ENCODE peak calls at places on chromosome 6, in seven cellular contexts. One of them, this sample, is unnamed.

GRCh38 chr6:170403451-170403850 is 96.9 kb downstream of the FAM120B start:
- DNase-seq in effector memory CD4-positive, alpha-beta T cell: no peak
- DNase-seq in GM12865: no peak
- DNase-seq in HFFc6: no peak
- DNase-seq in activated T-cell treated with anti-CD3 and anti-CD28 coated beads for 1 hour: no peak
- DNase-seq in iris pigment epithelial cell: peak; percentile 66
- DNase-seq in nucleus accumbens: no peak
- DNase-seq in this sample: no peak

GRCh38 chr6:4895971-4896370 is 107.9 kb downstream of the RPP40 start:
- DNase-seq in iris pigment epithelial cell: no peak
- DNase-seq in effector memory CD4-positive, alpha-beta T cell: no peak
- DNase-seq in activated T-cell treated with anti-CD3 and anti-CD28 coated beads for 1 hour: no peak
- DNase-seq in HFFc6: no peak
- DNase-seq in nucleus accumbens: no peak
- DNase-seq in GM12865: no peak
- DNase-seq in this sample: no peak

GRCh38 chr6:45566882-45567281 is 189.1 kb upstream of the SUPT3H start:
- DNase-seq in activated T-cell treated with anti-CD3 and anti-CD28 coated beads for 1 hour: no peak
- DNase-seq in GM12865: no peak
- DNase-seq in HFFc6: no peak
- DNase-seq in nucleus accumbens: no peak
- DNase-seq in effector memory CD4-positive, alpha-beta T cell: no peak
- DNase-seq in iris pigment epithelial cell: peak; percentile 50
- DNase-seq in this sample: no peak

GRCh38 chr6:166540631-166541331 is 45.7 kb downstream of the RAMACL start:
- DNase-seq in nucleus accumbens: no peak
- DNase-seq in HFFc6: no peak
- DNase-seq in iris pigment epithelial cell: no peak
- DNase-seq in effector memory CD4-positive, alpha-beta T cell: peak; percentile 51
- DNase-seq in activated T-cell treated with anti-CD3 and anti-CD28 coated beads for 1 hour: peak; percentile 42
- DNase-seq in GM12865: peak; percentile 72
- DNase-seq in this sample: no peak

GRCh38 chr6:78511019-78511418 is 356.3 kb upstream of the IRAK1BP1 start:
- DNase-seq in effector memory CD4-positive, alpha-beta T cell: no peak
- DNase-seq in nucleus accumbens: no peak
- DNase-seq in activated T-cell treated with anti-CD3 and anti-CD28 coated beads for 1 hour: no peak
- DNase-seq in iris pigment epithelial cell: no peak
- DNase-seq in HFFc6: no peak
- DNase-seq in GM12865: no peak
- DNase-seq in this sample: no peak

GRCh38 chr6:163133017-163133416 is 281.5 kb upstream of the QKI start:
- DNase-seq in nucleus accumbens: no peak
- DNase-seq in HFFc6: no peak
- DNase-seq in GM12865: no peak
- DNase-seq in effector memory CD4-positive, alpha-beta T cell: no peak
- DNase-seq in iris pigment epithelial cell: no peak
- DNase-seq in activated T-cell treated with anti-CD3 and anti-CD28 coated beads for 1 hour: no peak
- DNase-seq in this sample: no peak

GRCh38 chr6:109165392-109165964 is 70.2 kb downstream of the CEP57L1 start:
- DNase-seq in GM12865: no peak
- DNase-seq in nucleus accumbens: no peak
- DNase-seq in activated T-cell treated with anti-CD3 and anti-CD28 coated beads for 1 hour: no peak
- DNase-seq in effector memory CD4-positive, alpha-beta T cell: no peak
- DNase-seq in iris pigment epithelial cell: peak; percentile 90
- DNase-seq in HFFc6: peak; percentile 48
- DNase-seq in this sample: no peak

GRCh38 chr6:169723200-169723909 is 945 bp downstream of the PHF10 start:
- DNase-seq in nucleus accumbens: no peak
- DNase-seq in GM12865: peak; percentile 77
- DNase-seq in effector memory CD4-positive, alpha-beta T cell: peak; percentile 59
- DNase-seq in activated T-cell treated with anti-CD3 and anti-CD28 coated beads for 1 hour: peak; percentile 53
- DNase-seq in iris pigment epithelial cell: peak; percentile 88
- DNase-seq in HFFc6: peak; percentile 44
- DNase-seq in this sample: no peak

GRCh38 chr6:958531-958930 is 265.6 kb upstream of the EXOC2 start:
- DNase-seq in activated T-cell treated with anti-CD3 and anti-CD28 coated beads for 1 hour: no peak
- DNase-seq in iris pigment epithelial cell: peak; percentile 92
- DNase-seq in GM12865: no peak
- DNase-seq in effector memory CD4-positive, alpha-beta T cell: no peak
- DNase-seq in HFFc6: peak; percentile 95
- DNase-seq in nucleus accumbens: no peak
- DNase-seq in this sample: no peak

GRCh38 chr6:168796106-168796505 is 355.1 kb downstream of the SMOC2 start:
- DNase-seq in nucleus accumbens: no peak
- DNase-seq in iris pigment epithelial cell: no peak
- DNase-seq in HFFc6: no peak
- DNase-seq in activated T-cell treated with anti-CD3 and anti-CD28 coated beads for 1 hour: no peak
- DNase-seq in effector memory CD4-positive, alpha-beta T cell: no peak
- DNase-seq in GM12865: no peak
- DNase-seq in this sample: no peak

GRCh38 chr6:137188855-137189254 is 15.4 kb upstream of the IL22RA2 start:
- DNase-seq in effector memory CD4-positive, alpha-beta T cell: no peak
- DNase-seq in HFFc6: no peak
- DNase-seq in GM12865: peak; percentile 29
- DNase-seq in nucleus accumbens: no peak
- DNase-seq in iris pigment epithelial cell: no peak
- DNase-seq in activated T-cell treated with anti-CD3 and anti-CD28 coated beads for 1 hour: no peak
- DNase-seq in this sample: no peak

GRCh38 chr6:12034831-12035230 is 22.7 kb downstream of the HIVEP1 start:
- DNase-seq in effector memory CD4-positive, alpha-beta T cell: no peak
- DNase-seq in GM12865: no peak
- DNase-seq in iris pigment epithelial cell: no peak
- DNase-seq in HFFc6: no peak
- DNase-seq in activated T-cell treated with anti-CD3 and anti-CD28 coated beads for 1 hour: no peak
- DNase-seq in nucleus accumbens: no peak
- DNase-seq in this sample: no peak

GRCh38 chr6:1724616-1725015 is 114.9 kb downstream of the FOXC1 start:
- DNase-seq in effector memory CD4-positive, alpha-beta T cell: no peak
- DNase-seq in iris pigment epithelial cell: no peak
- DNase-seq in GM12865: no peak
- DNase-seq in activated T-cell treated with anti-CD3 and anti-CD28 coated beads for 1 hour: no peak
- DNase-seq in HFFc6: no peak
- DNase-seq in nucleus accumbens: no peak
- DNase-seq in this sample: no peak

GRCh38 chr6:40956871-40957270 is 82.2 kb downstream of the UNC5CL start:
- DNase-seq in HFFc6: peak; percentile 35
- DNase-seq in activated T-cell treated with anti-CD3 and anti-CD28 coated beads for 1 hour: no peak
- DNase-seq in nucleus accumbens: no peak
- DNase-seq in iris pigment epithelial cell: no peak
- DNase-seq in effector memory CD4-positive, alpha-beta T cell: no peak
- DNase-seq in GM12865: no peak
- DNase-seq in this sample: no peak

GRCh38 chr6:125812394-125813231 is 21.9 kb downstream of the NCOA7 start:
- DNase-seq in iris pigment epithelial cell: peak; percentile 98
- DNase-seq in activated T-cell treated with anti-CD3 and anti-CD28 coated beads for 1 hour: no peak
- DNase-seq in HFFc6: peak; percentile 89
- DNase-seq in nucleus accumbens: no peak
- DNase-seq in GM12865: no peak
- DNase-seq in effector memory CD4-positive, alpha-beta T cell: no peak
- DNase-seq in this sample: no peak

GRCh38 chr6:143329323-143329722 is 121.2 kb downstream of the ADAT2 start:
- DNase-seq in GM12865: no peak
- DNase-seq in HFFc6: no peak
- DNase-seq in effector memory CD4-positive, alpha-beta T cell: no peak
- DNase-seq in activated T-cell treated with anti-CD3 and anti-CD28 coated beads for 1 hour: no peak
- DNase-seq in iris pigment epithelial cell: no peak
- DNase-seq in nucleus accumbens: no peak
- DNase-seq in this sample: no peak

GRCh38 chr6:93304514-93304913 is 114.8 kb downstream of the EPHA7 start:
- DNase-seq in GM12865: no peak
- DNase-seq in activated T-cell treated with anti-CD3 and anti-CD28 coated beads for 1 hour: no peak
- DNase-seq in nucleus accumbens: no peak
- DNase-seq in iris pigment epithelial cell: no peak
- DNase-seq in effector memory CD4-positive, alpha-beta T cell: no peak
- DNase-seq in HFFc6: no peak
- DNase-seq in this sample: no peak

GRCh38 chr6:113672691-113673149 is 184.4 kb upstream of the MARCKS start:
- DNase-seq in nucleus accumbens: no peak
- DNase-seq in GM12865: no peak
- DNase-seq in iris pigment epithelial cell: peak; percentile 25
- DNase-seq in activated T-cell treated with anti-CD3 and anti-CD28 coated beads for 1 hour: no peak
- DNase-seq in effector memory CD4-positive, alpha-beta T cell: no peak
- DNase-seq in HFFc6: peak; percentile 36
- DNase-seq in this sample: no peak

GRCh38 chr6:72084992-72085569 is 198.7 kb downstream of the RIMS1 start:
- DNase-seq in activated T-cell treated with anti-CD3 and anti-CD28 coated beads for 1 hour: no peak
- DNase-seq in GM12865: peak; percentile 21
- DNase-seq in iris pigment epithelial cell: peak; percentile 17
- DNase-seq in effector memory CD4-positive, alpha-beta T cell: no peak
- DNase-seq in HFFc6: no peak
- DNase-seq in nucleus accumbens: no peak
- DNase-seq in this sample: no peak

GRCh38 chr6:138520463-138520862 is 21.2 kb upstream of the NHSL1 start:
- DNase-seq in activated T-cell treated with anti-CD3 and anti-CD28 coated beads for 1 hour: no peak
- DNase-seq in nucleus accumbens: no peak
- DNase-seq in HFFc6: peak; percentile 52
- DNase-seq in iris pigment epithelial cell: no peak
- DNase-seq in effector memory CD4-positive, alpha-beta T cell: no peak
- DNase-seq in GM12865: peak; percentile 21
- DNase-seq in this sample: no peak

GRCh38 chr6:3661390-3661789 is 90.1 kb downstream of the PXDC1 start:
- DNase-seq in effector memory CD4-positive, alpha-beta T cell: no peak
- DNase-seq in HFFc6: no peak
- DNase-seq in GM12865: no peak
- DNase-seq in nucleus accumbens: no peak
- DNase-seq in activated T-cell treated with anti-CD3 and anti-CD28 coated beads for 1 hour: no peak
- DNase-seq in iris pigment epithelial cell: no peak
- DNase-seq in this sample: no peak

GRCh38 chr6:9875605-9876353 is 539.1 kb downstream of the TFAP2A start:
- DNase-seq in GM12865: no peak
- DNase-seq in iris pigment epithelial cell: no peak
- DNase-seq in effector memory CD4-positive, alpha-beta T cell: no peak
- DNase-seq in HFFc6: peak; percentile 33
- DNase-seq in activated T-cell treated with anti-CD3 and anti-CD28 coated beads for 1 hour: no peak
- DNase-seq in nucleus accumbens: no peak
- DNase-seq in this sample: no peak

This sample was measured in Panc1.